ENCODE peak calls at places on chromosomes 7 and 10, in ten cellular contexts. U is cardiac fibroblast; I is activated CD4-positive, CD25-positive, alpha-beta regulatory T cell treated with anti-CD3 and anti-CD28 coated beads, Interleukin-2, amount 50 U/mL, for 72 hours; V is Calu3; K is Caki2; L is ecto neural progenitor cell; O is foreskin fibroblast; N is right cardiac atrium; H is stromal cell of bone marrow; P is NCI-H1092. R is an unnamed sample.

GRCh38 chr10:33805831-33806230 is 471.4 kb upstream of the NRP1 start:
- DNase-seq in U (no peak), I (no peak), V (no peak), K (no peak), L (no peak), O (no peak), N (no peak), H (no peak), P (no peak), R (no peak)

GRCh38 chr7:132491546-132491945 is 84.7 kb downstream of the PLXNA4 start:
- DNase-seq in U (no peak), I (no peak), V (no peak), K (no peak), L (no peak), O (no peak), N (no peak), H (no peak), P (no peak), R (no peak)

GRCh38 chr10:17220652-17221100 is 7.4 kb upstream of the VIM start:
- DNase-seq in U (peak), I (no peak), V (no peak), K (peak), L (no peak), O (no peak), N (no peak), H (no peak), P (no peak), R (no peak)

GRCh38 chr10:30822693-30823465 is 193.3 kb upstream of the LYZL2 start:
- DNase-seq in U (no peak), I (no peak), V (no peak), K (no peak), L (no peak), O (no peak), N (no peak), H (no peak), P (no peak), R (no peak)

GRCh38 chr7:47681241-47681810 is 99.4 kb upstream of the TNS3 start:
- DNase-seq in U (no peak), I (no peak), V (no peak), K (no peak), L (no peak), O (no peak), N (no peak), H (no peak), P (no peak), R (no peak)

GRCh38 chr7:70720191-70720873 is 411.6 kb upstream of the GALNT17 start:
- DNase-seq in U (no peak), I (no peak), V (no peak), K (no peak), L (no peak), O (no peak), N (no peak), H (no peak), P (no peak), R (no peak)

GRCh38 chr7:129499915-129500463 is 2.3 kb upstream of the SMKR1 start:
- DNase-seq in U (no peak), I (no peak), V (no peak), K (no peak), L (no peak), O (no peak), N (no peak), H (no peak), P (no peak), R (no peak)

GRCh38 chr10:113020838-113021237 is 70.8 kb downstream of the TCF7L2 start:
- DNase-seq in U (no peak), I (no peak), V (no peak), K (peak), L (no peak), O (no peak), N (peak), H (no peak), P (peak), R (no peak)

GRCh38 chr7:117184367-117184766 is 138.5 kb downstream of the WNT2 start:
- DNase-seq in U (no peak), I (no peak), V (no peak), K (no peak), L (no peak), O (no peak), N (no peak), H (no peak), P (no peak), R (no peak)

GRCh38 chr10:10986606-10987005 is 31.1 kb upstream of the CELF2 start:
- DNase-seq in U (no peak), I (no peak), V (no peak), K (no peak), L (no peak), O (no peak), N (no peak), H (no peak), P (no peak), R (no peak)

R was measured in H9.